ENCODE peak calls at places on chromosomes 2 and 18, in eight cellular contexts. W is tibial artery, A is fibroblast of the aortic adventitia, L is fibroblast of pulmonary artery, G is endothelial cell of umbilical vein, U is fibroblast of mammary gland, X is AG04450, M is AG10803. T is an unnamed sample.

GRCh38 chr2:215998636-215999035 is 14.7 kb downstream of the MREG start:
- DNase-seq in W (no peak), A (no peak), L (no peak), G (no peak), U (no peak), X (no peak), M (no peak), T (no peak)

GRCh38 chr18:65547046-65547445 is 203.8 kb upstream of the CDH7 start:
- DNase-seq in W (no peak), A (no peak), L (no peak), G (no peak), U (no peak), X (no peak), M (no peak), T (no peak)

GRCh38 chr2:55743583-55743982 is 49.9 kb upstream of the PNPT1 start:
- DNase-seq in W (no peak), A (peak; percentile 86), L (peak; percentile 77), G (no peak), U (peak; percentile 70), X (no peak), M (peak; percentile 42), T (peak; percentile 62)

GRCh38 chr2:119431155-119431975 is at the start of gene TMEM37:
- DNase-seq in W (peak; percentile 83), A (peak; percentile 40), L (peak; percentile 73), G (peak; percentile 52), U (peak; percentile 54), X (no peak), M (peak; percentile 38), T (peak; percentile 16)

GRCh38 chr2:130882111-130882510 is 45.4 kb downstream of the ARHGEF4 start:
- DNase-seq in W (no peak), A (no peak), L (no peak), G (no peak), U (no peak), X (no peak), M (no peak), T (no peak)

GRCh38 chr2:94966689-94967088 is 58.8 kb upstream of the MAL start:
- DNase-seq in W (no peak), A (no peak), L (no peak), G (no peak), U (no peak), X (no peak), M (no peak), T (no peak)

GRCh38 chr2:11562476-11562875 is 28.6 kb downstream of the GREB1 start:
- DNase-seq in W (peak; percentile 40), A (no peak), L (no peak), G (no peak), U (no peak), X (no peak), M (no peak), T (no peak)

GRCh38 chr2:23603581-23603980 is 218.6 kb downstream of the KLHL29 start:
- DNase-seq in W (no peak), A (no peak), L (no peak), G (no peak), U (no peak), X (no peak), M (no peak), T (no peak)

GRCh38 chr2:30252723-30253688 is 21.7 kb downstream of the LBH start:
- DNase-seq in W (peak; percentile 91), A (peak; percentile 97), L (peak; percentile 91), G (peak; percentile 93), U (peak; percentile 56), X (peak; percentile 41), M (peak; percentile 65), T (no peak)

GRCh38 chr2:41872646-41873045 is 175.2 kb upstream of the PKDCC start:
- DNase-seq in W (no peak), A (peak; percentile 39), L (peak; percentile 37), G (no peak), U (peak; percentile 65), X (no peak), M (peak; percentile 85), T (no peak)

GRCh38 chr2:206832886-206833285 is 67.5 kb downstream of the FASTKD2 start:
- DNase-seq in W (no peak), A (peak; percentile 70), L (no peak), G (no peak), U (peak; percentile 17), X (no peak), M (peak; percentile 3), T (no peak)

GRCh38 chr2:43041661-43042360 is 184.6 kb downstream of the ZFP36L2 start:
- DNase-seq in W (no peak), A (peak; percentile 99), L (peak; percentile 90), G (peak; percentile 98), U (peak; percentile 96), X (peak; percentile 93), M (peak; percentile 94), T (peak; percentile 99)

GRCh38 chr2:16664809-16665745 is 557 bp downstream of the CYRIA start:
- DNase-seq in W (peak; percentile 73), A (no peak), L (no peak), G (no peak), U (no peak), X (no peak), M (no peak), T (no peak)

GRCh38 chr2:178110681-178111080 is 1.6 kb upstream of the RBM45 start:
- DNase-seq in W (no peak), A (no peak), L (no peak), G (no peak), U (no peak), X (no peak), M (no peak), T (no peak)

GRCh38 chr2:118945921-118946320 is 3.9 kb downstream of the MARCO start:
- DNase-seq in W (no peak), A (no peak), L (no peak), G (no peak), U (peak; percentile 25), X (no peak), M (no peak), T (no peak)

GRCh38 chr2:191255271-191255670 is 10.1 kb downstream of the MYO1B start:
- DNase-seq in W (no peak), A (no peak), L (no peak), G (no peak), U (no peak), X (no peak), M (no peak), T (no peak)

GRCh38 chr18:56637897-56638231 is 528 bp downstream of the TXNL1 start:
- DNase-seq in W (peak; percentile 70), A (peak; percentile 9), L (no peak), G (no peak), U (no peak), X (no peak), M (no peak), T (no peak)

GRCh38 chr2:228599781-228600180 is 418.3 kb upstream of the SPHKAP start:
- DNase-seq in W (no peak), A (no peak), L (no peak), G (no peak), U (peak; percentile 52), X (no peak), M (no peak), T (no peak)

DNA sequence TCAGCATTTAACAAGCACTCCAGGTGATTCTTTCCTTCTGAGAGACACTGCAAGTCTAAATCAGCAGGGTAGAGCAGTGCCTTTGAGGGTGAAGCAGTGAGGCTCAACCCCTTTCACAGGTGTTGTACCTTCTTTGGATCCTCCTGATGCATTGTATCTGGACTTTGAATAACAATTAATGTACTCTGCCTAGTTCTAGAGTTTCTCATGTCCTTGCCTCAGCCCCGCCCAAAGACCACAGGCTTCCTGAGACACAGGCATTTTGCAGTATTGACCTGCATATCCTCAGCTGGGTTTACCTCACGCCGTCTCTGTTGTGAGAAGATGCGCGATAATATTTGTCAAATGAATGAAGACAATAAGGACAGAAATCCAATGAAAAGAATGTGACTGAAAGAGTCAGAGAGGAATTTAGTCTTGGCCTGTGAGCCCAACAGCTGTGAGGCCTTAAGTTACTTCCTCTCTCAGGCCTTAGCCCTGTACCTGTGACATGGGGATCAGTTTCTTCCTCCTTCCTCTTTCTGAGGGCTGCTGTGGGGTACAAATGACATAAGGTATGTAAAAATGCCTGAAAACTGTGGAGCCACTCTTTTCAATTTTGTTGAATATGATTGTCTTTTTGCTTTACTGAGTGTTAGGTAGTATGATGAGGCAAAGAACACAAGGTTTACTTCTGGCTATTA is 43.7 kb downstream of the WIPF1 start:
- DNase-seq in W (no peak), A (no peak), L (no peak), G (no peak), U (no peak), X (no peak), M (no peak), T (no peak)
- H3K4me3 ChIP-seq in W (no peak overlapping the region), A (no peak overlapping the region), L (no peak overlapping the region), G (no peak overlapping the region), U (no peak overlapping the region), X (no peak overlapping the region), M (no peak overlapping the region), T (no peak overlapping the region)

GRCh38 chr2:176097820-176098365 is 1.7 kb upstream of the HOXD12 start:
- DNase-seq in W (no peak), A (no peak), L (no peak), G (no peak), U (no peak), X (no peak), M (no peak), T (no peak)
- TF ChIP-seq CTCF in W (no peak), A (no peak), L (no peak), G (no peak), U (no peak), X (no peak), M (no peak), T (no peak)

DNA sequence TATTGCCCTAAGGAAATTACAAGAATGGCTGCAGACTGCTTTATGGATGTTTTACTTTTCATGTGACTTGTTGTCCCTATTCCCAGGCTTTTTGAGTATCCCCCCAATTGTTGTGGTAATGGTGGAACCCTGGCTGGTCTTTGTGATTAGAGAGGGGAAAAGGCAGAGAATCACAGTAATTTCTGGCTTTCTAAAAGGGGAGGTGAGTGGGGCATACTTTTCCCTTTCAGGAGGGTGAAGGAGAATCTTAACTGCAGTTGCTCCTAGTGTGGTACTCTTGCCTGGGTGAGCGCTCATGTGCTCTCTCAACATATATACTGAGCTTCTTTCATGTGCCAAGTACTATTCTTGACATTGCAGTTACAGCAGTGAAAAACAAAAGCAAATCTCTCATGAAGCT is 69.3 kb downstream of the ASXL3 start:
- DNase-seq in W (no peak), A (no peak), L (no peak), G (no peak), U (no peak), X (no peak), M (no peak), T (no peak)
- H3K4me3 ChIP-seq in W (no peak overlapping the region), A (no peak overlapping the region), L (no peak overlapping the region), G (no peak overlapping the region), U (no peak overlapping the region), X (no peak overlapping the region), M (no peak overlapping the region), T (no peak overlapping the region)

GRCh38 chr2:60271096-60271495 is 282.4 kb downstream of the BCL11A start:
- DNase-seq in W (no peak), A (no peak), L (no peak), G (no peak), U (no peak), X (no peak), M (no peak), T (no peak)

GRCh38 chr2:60278906-60279305 is 274.5 kb downstream of the BCL11A start:
- DNase-seq in W (no peak), A (no peak), L (no peak), G (no peak), U (no peak), X (no peak), M (no peak), T (no peak)

GRCh38 chr2:60281730-60282129 is 271.7 kb downstream of the BCL11A start:
- DNase-seq in W (no peak), A (no peak), L (no peak), G (no peak), U (no peak), X (no peak), M (no peak), T (no peak)

GRCh38 chr2:60271718-60272117 is 281.7 kb downstream of the BCL11A start:
- DNase-seq in W (no peak), A (no peak), L (no peak), G (no peak), U (no peak), X (no peak), M (no peak), T (no peak)

GRCh38 chr2:60275958-60276357 is 277.5 kb downstream of the BCL11A start:
- DNase-seq in W (no peak), A (no peak), L (no peak), G (no peak), U (no peak), X (no peak), M (no peak), T (no peak)
- TF ChIP-seq CTCF in W (no peak), A (no peak), L (no peak), G (no peak), U (no peak), X (no peak), M (no peak), T (no peak)

T was measured in astrocyte of the cerebellum.